ENCODE peak calls at places on chromosome 3, in six cellular contexts. V is tibial artery, N is RKO, H is T-helper 2 cell, C is AG08395, Q is cardiac fibroblast. U is an unnamed sample.

GRCh38 chr3:13414040-13414729 is 5.9 kb downstream of the NUP210 start:
- DNase-seq in Q (no peak), N (no peak), C (no peak), V (peak), H (peak), U (peak)

GRCh38 chr3:177195242-177195940 is 1.9 kb downstream of the TBL1XR1 start:
- DNase-seq in H (no peak), V (no peak), C (no peak), N (peak), Q (peak), U (peak)

GRCh38 chr3:168859143-168859542 is 763.4 kb upstream of the GOLIM4 start:
- DNase-seq in H (no peak), Q (no peak), N (no peak), C (no peak), V (no peak), U (no peak)

GRCh38 chr3:66593978-66594377 is 93.2 kb upstream of the LRIG1 start:
- DNase-seq in V (no peak), H (no peak), Q (peak), C (peak), N (peak), U (peak)

GRCh38 chr3:11638669-11639402 is 4.9 kb downstream of the VGLL4 start:
- DNase-seq in C (no peak), N (no peak), H (no peak), Q (peak), V (no peak), U (no peak)

GRCh38 chr3:58645726-58646125 is 20.8 kb downstream of the FAM3D start:
- DNase-seq in N (no peak), V (no peak), Q (no peak), H (no peak), C (no peak), U (peak)

GRCh38 chr3:131299836-131300235 is 81.7 kb upstream of the NUDT16 start:
- DNase-seq in N (no peak), C (no peak), V (no peak), Q (no peak), H (no peak), U (no peak)

GRCh38 chr3:71022552-71023335 is 560.8 kb downstream of the FOXP1 start:
- DNase-seq in Q (peak), N (no peak), V (no peak), C (peak), H (no peak), U (peak)

GRCh38 chr3:66407281-66408218 is 93.3 kb downstream of the LRIG1 start:
- DNase-seq in Q (peak), N (peak), C (peak), V (peak), H (peak), U (peak)

GRCh38 chr3:111684640-111685039 is 89.5 kb upstream of the ZBED2 start:
- DNase-seq in Q (no peak), H (no peak), C (no peak), N (no peak), V (no peak), U (no peak)

GRCh38 chr3:61807865-61808276 is 246.5 kb downstream of the PTPRG start:
- DNase-seq in H (no peak), C (peak), N (no peak), V (no peak), Q (no peak), U (no peak)

U was measured in MCF 10A.